ENCODE peak calls at places on chromosomes 7 and 10, in eight cellular contexts. J, W, K, T, A, B, I and D are unnamed samples.

GRCh38 chr7:92368741-92369140 is 78.5 kb upstream of the GATAD1 start:
- DNase-seq in I (no peak), T (no peak), A (no peak), J (no peak), W (no peak), K (no peak), B (no peak), D (no peak)

GRCh38 chr10:76248781-76249180 is 817.4 kb downstream of the LRMDA start:
- DNase-seq in B (no peak), I (no peak), W (no peak), J (no peak), K (no peak), T (no peak), A (no peak), D (no peak)

GRCh38 chr7:117995850-117996650 is 122.8 kb upstream of the CTTNBP2 start:
- DNase-seq in K (no peak), J (no peak), W (no peak), I (no peak), A (no peak), B (no peak), T (no peak), D (no peak)

GRCh38 chr10:120495226-120495625 is 38.2 kb downstream of the PLPP4 start:
- DNase-seq in T (no peak), J (no peak), W (no peak), I (no peak), A (no peak), B (no peak), K (no peak), D (no peak)

GRCh38 chr10:73931767-73932624 is 21.1 kb downstream of the PLAU start:
- DNase-seq in I (peak), A (peak), J (no peak), B (no peak), T (peak), K (no peak), W (no peak), D (no peak)

GRCh38 chr10:24351883-24352778 is 143.2 kb downstream of the KIAA1217 start:
- DNase-seq in T (no peak), A (no peak), B (no peak), I (no peak), J (no peak), K (no peak), W (no peak), D (no peak)

GRCh38 chr7:1578513-1578912 is 8.7 kb upstream of the PSMG3 start:
- DNase-seq in A (no peak), T (no peak), J (no peak), K (no peak), I (no peak), W (no peak), B (no peak), D (no peak)

GRCh38 chr10:91453535-91453934 is 43.4 kb downstream of the HECTD2 start:
- DNase-seq in J (no peak), B (no peak), T (no peak), A (no peak), K (no peak), W (no peak), I (no peak), D (no peak)

GRCh38 chr7:27101906-27102577 is 441 bp downstream of the HOXA2 start:
- DNase-seq in T (no peak), I (no peak), B (no peak), W (peak), K (peak), A (no peak), J (no peak), D (no peak)

GRCh38 chr7:146002431-146003078 is 114.0 kb upstream of the CNTNAP2 start:
- DNase-seq in J (no peak), I (no peak), T (no peak), W (no peak), B (no peak), K (no peak), A (peak), D (no peak)

GRCh38 chr7:146004805-146005204 is 111.8 kb upstream of the CNTNAP2 start:
- DNase-seq in J (no peak), I (no peak), W (no peak), T (no peak), K (no peak), B (no peak), A (no peak), D (no peak)

GRCh38 chr7:146008293-146008692 is 108.3 kb upstream of the CNTNAP2 start:
- DNase-seq in W (peak), A (no peak), T (no peak), K (no peak), I (no peak), B (no peak), J (no peak), D (no peak)
- TF ChIP-seq POLR2A in W (no peak), A (no peak), T (no peak), K (no peak), I (no peak), B (no peak), J (no peak), D (no peak)

DNA sequence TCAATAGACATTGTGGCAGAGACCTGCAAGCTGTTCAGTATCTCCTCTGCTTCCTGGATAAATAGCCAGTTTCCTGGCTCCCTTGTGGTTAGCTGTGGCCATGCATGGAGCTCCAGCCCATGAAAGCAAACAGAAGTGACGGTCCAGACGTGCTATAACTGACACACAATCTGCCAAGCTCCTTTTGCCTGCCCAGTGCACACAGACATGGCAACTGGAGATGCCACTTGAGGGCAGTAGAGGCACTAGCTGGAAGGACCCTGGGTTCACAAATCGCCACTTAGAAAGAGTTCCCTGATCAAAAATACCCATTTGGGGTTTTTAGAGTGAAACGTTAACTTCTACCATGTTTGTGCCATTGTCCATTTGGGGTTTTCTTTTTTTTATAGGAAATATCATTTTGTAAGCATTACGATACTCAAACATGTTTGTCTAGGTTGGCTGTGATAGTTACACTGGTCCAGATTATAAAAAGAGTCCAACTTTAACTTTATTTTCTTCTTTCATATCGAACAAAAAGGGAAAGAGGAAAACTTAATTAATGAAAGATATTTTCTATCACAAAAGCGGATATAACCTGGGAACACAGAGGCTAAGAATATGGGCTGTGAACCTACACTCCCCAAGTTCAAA is 31.3 kb downstream of the KIN start:
- DNase-seq in K (no peak), T (no peak), W (no peak), A (no peak), I (no peak), B (no peak), J (no peak), D (peak)
- TF ChIP-seq EP300 in K (no peak), T (no peak), W (no peak), A (no peak), I (no peak), B (no peak), J (no peak), D (no peak)

DNA sequence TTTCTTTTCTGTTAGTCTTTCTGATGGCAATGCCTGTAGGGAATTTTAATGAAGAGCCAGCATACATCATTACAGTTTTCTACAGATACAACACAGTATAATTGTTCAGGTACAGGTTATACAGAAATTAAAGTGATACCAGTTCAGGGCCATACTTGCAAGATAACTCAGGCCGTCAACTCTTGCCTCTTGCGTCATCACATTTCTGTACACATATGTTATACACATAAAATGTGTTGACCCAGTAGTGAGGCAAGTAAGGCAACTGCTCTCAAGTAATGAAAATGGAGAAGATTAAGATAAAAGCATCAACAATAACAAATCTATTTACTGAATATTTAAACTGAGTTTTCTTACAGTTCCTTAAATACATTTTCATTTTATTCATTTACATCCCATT is 317.8 kb downstream of the HPSE2 start:
- DNase-seq in I (no peak), B (no peak), A (no peak), J (no peak), K (no peak), W (no peak), T (no peak), D (no peak)
- TF ChIP-seq POLR2A in I (no peak), B (no peak), A (no peak), J (no peak), K (no peak), W (no peak), T (no peak), D (no peak)

DNA sequence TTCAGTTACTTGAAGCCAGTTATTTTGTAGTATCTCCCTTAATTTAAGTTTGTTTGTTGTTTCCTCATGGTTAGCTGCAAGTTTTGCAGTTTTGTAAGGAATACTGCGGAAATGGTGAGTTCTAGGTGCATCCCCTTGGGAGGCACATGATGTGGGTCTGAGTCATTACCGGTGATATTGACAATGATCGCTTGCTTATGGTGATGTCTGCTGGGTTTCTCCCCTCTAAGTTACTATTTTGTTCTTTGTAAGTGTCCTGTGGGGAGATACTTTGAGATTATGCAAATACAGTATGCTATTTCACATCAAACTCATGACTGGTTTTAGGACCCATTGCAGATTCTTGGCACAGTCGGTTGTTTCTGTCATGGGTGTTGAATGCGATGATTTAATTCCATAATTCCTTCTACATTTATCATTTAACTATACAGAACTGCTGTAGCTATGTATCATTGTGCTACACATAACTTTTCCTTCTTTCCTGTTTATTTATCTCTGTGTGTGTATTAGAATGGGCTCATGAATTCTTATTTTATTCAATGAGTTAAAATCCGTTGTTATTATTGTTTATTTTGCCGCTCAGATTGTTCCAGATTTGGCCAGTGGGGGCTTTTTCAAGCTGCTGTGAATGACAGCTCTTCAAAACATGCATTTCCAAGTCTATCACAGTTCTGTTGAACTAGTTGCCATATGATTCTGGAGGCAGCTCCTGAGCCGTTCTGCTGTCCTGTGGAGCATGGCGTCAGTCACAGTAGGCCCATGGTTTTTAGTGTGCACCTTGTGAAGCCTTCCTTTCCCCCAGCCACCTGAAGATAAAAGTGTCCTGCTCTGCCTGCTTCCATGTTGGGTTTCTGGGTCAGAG is 18.4 kb downstream of the TSPAN14 start:
- DNase-seq in K (no peak), B (no peak), W (no peak), T (no peak), J (no peak), A (peak), I (no peak), D (no peak)
- TF ChIP-seq EP300 in K (no peak), B (no peak), W (no peak), T (no peak), J (no peak), A (peak), I (no peak), D (no peak)